ENCODE peak calls at places on chromosomes 7 and 10, in four cellular contexts. W is H1, C is GM12878, J is K562. Z is an unnamed sample.

GRCh38 chr10:95275726-95276366 is 15.0 kb downstream of the PDLIM1 start:
- DNase-seq in W (no peak), C (no peak), J (no peak), Z (no peak)

GRCh38 chr10:7738536-7739407 is 35.7 kb downstream of the ITIH2 start:
- DNase-seq in W (no peak), C (no peak), J (no peak), Z (no peak)

GRCh38 chr7:133846203-133846945 is 280.8 kb upstream of the LRGUK start:
- DNase-seq in W (no peak), C (no peak), J (no peak), Z (no peak)

GRCh38 chr10:99548041-99548530 is 15.3 kb downstream of the NKX2-3 start:
- DNase-seq in W (no peak), C (no peak), J (no peak), Z (peak; percentile 50)

GRCh38 chr10:4812952-4813351 is 13.1 kb upstream of the AKR1E2 start:
- DNase-seq in W (no peak), C (no peak), J (peak; percentile 49), Z (peak; percentile 36)

GRCh38 chr7:138125598-138126111 is 49.4 kb downstream of the AKR1D1 start:
- DNase-seq in W (no peak), C (peak; percentile 50), J (no peak), Z (no peak)

GRCh38 chr7:124996778-124997177 is 67.2 kb upstream of the POT1 start:
- DNase-seq in W (peak; percentile 9), C (no peak), J (no peak), Z (no peak)

GRCh38 chr7:84913731-84914130 is 273.1 kb downstream of the SEMA3D start:
- DNase-seq in W (no peak), C (no peak), J (no peak), Z (no peak)

GRCh38 chr10:93703066-93703465 is 674 bp upstream of the FRA10AC1 start:
- DNase-seq in W (no peak), C (no peak), J (no peak), Z (no peak)

GRCh38 chr10:10831085-10831484 is 186.6 kb upstream of the CELF2 start:
- DNase-seq in W (no peak), C (no peak), J (no peak), Z (no peak)

GRCh38 chr7:30422922-30423321 is 55.7 kb downstream of the NOD1 start:
- DNase-seq in W (no peak), C (no peak), J (no peak), Z (peak; percentile 48)

GRCh38 chr7:30470783-30471182 is 7.8 kb downstream of the NOD1 start:
- DNase-seq in W (no peak), C (no peak), J (peak; percentile 33), Z (no peak)

GRCh38 chr10:50472914-50473313 is 150.8 kb downstream of the SGMS1 start:
- DNase-seq in W (no peak), C (no peak), J (no peak), Z (no peak)

GRCh38 chr10:5927306-5927705 is 37.3 kb downstream of the FBH1 start:
- DNase-seq in W (no peak), C (no peak), J (no peak), Z (no peak)

GRCh38 chr7:512541-513311 is 6.9 kb downstream of the PDGFA start:
- DNase-seq in W (no peak), C (no peak), J (no peak), Z (no peak)

GRCh38 chr7:65444899-65445823 is 71.5 kb downstream of the ZNF92 start:
- DNase-seq in W (no peak), C (no peak), J (no peak), Z (no peak)

GRCh38 chr7:156993021-156993924 is 17.2 kb downstream of the MNX1 start:
- DNase-seq in W (no peak), C (no peak), J (no peak), Z (no peak)

GRCh38 chr7:36283711-36284130 is 105.9 kb upstream of the ANLN start:
- DNase-seq in W (no peak), C (no peak), J (peak; percentile 24), Z (no peak)

GRCh38 chr10:21172774-21173432 is 275.8 kb upstream of the NEBL start:
- DNase-seq in W (no peak), C (no peak), J (no peak), Z (no peak)

GRCh38 chr7:51732066-51732465 is 415.5 kb upstream of the COBL start:
- DNase-seq in W (no peak), C (no peak), J (no peak), Z (no peak)

GRCh38 chr10:24259365-24260125 is 50.6 kb downstream of the KIAA1217 start:
- DNase-seq in W (no peak), C (no peak), J (no peak), Z (no peak)

GRCh38 chr7:96342036-96342435 is 20.1 kb upstream of the SLC25A13 start:
- DNase-seq in W (no peak), C (no peak), J (no peak), Z (no peak)

GRCh38 chr7:2518101-2518500 is 1.5 kb upstream of the LFNG start:
- DNase-seq in W (no peak), C (no peak), J (no peak), Z (no peak)

GRCh38 chr7:1807821-1808600 is 137.9 kb downstream of the ELFN1 start:
- DNase-seq in W (no peak), C (no peak), J (no peak), Z (no peak)

GRCh38 chr7:155984028-155984607 is 171.9 kb upstream of the SHH start:
- DNase-seq in W (no peak), C (no peak), J (no peak), Z (no peak)

GRCh38 chr7:14834888-14835287 is 67.7 kb downstream of the DGKB start:
- DNase-seq in W (no peak), C (no peak), J (no peak), Z (no peak)

GRCh38 chr7:44740040-44740439 is 8.6 kb upstream of the ZMIZ2 start:
- DNase-seq in W (no peak), C (no peak), J (no peak), Z (no peak)

GRCh38 chr7:5681423-5681822 is 100.0 kb downstream of the RNF216 start:
- DNase-seq in W (no peak), C (no peak), J (no peak), Z (no peak)

GRCh38 chr7:73851410-73852338 is 9.3 kb upstream of the TMEM270 start:
- DNase-seq in W (no peak), C (peak; percentile 41), J (peak; percentile 79), Z (peak; percentile 92)

GRCh38 chr10:131651674-131652093 is 249.1 kb upstream of the PPP2R2D start:
- DNase-seq in W (no peak), C (no peak), J (no peak), Z (no peak)

GRCh38 chr7:95878677-95879076 is 106.3 kb downstream of the DYNC1I1 start:
- DNase-seq in W (no peak), C (no peak), J (no peak), Z (no peak)

GRCh38 chr7:15678646-15679045 is 7.8 kb downstream of the MEOX2 start:
- DNase-seq in W (no peak), C (no peak), J (no peak), Z (no peak)

GRCh38 chr10:113326160-113327111 is 226.4 kb upstream of the HABP2 start:
- DNase-seq in W (peak; percentile 10), C (peak; percentile 42), J (peak; percentile 63), Z (peak; percentile 88)

GRCh38 chr10:3045471-3046209 is 21.7 kb upstream of the PFKP start:
- DNase-seq in W (peak; percentile 54), C (no peak), J (peak; percentile 91), Z (no peak)

GRCh38 chr7:138478499-138478908 is 18.4 kb downstream of the TRIM24 start:
- DNase-seq in W (no peak), C (peak; percentile 40), J (no peak), Z (no peak)

GRCh38 chr7:49812534-49812933 is 39.1 kb downstream of the VWC2 start:
- DNase-seq in W (no peak), C (no peak), J (no peak), Z (no peak)

GRCh38 chr10:126564297-126564888 is 106.1 kb downstream of the C10orf90 start:
- DNase-seq in W (no peak), C (no peak), J (no peak), Z (no peak)

GRCh38 chr10:109940553-109940952 is 17.2 kb upstream of the XPNPEP1 start:
- DNase-seq in W (no peak), C (no peak), J (no peak), Z (no peak)

GRCh38 chr10:132652446-132652845 is 114.9 kb downstream of the INPP5A start:
- DNase-seq in W (no peak), C (no peak), J (no peak), Z (no peak)

GRCh38 chr10:132654708-132655661 is 117.4 kb downstream of the INPP5A start:
- DNase-seq in W (peak; percentile 39), C (no peak), J (peak; percentile 79), Z (peak; percentile 7)

GRCh38 chr10:132652936-132653590 is 115.5 kb downstream of the INPP5A start:
- DNase-seq in W (no peak), C (no peak), J (no peak), Z (no peak)

GRCh38 chr10:132654121-132654571 is 116.6 kb downstream of the INPP5A start:
- DNase-seq in W (no peak), C (no peak), J (no peak), Z (no peak)

GRCh38 chr10:132653721-132654120 is 116.1 kb downstream of the INPP5A start:
- DNase-seq in W (no peak), C (no peak), J (no peak), Z (no peak)
- TF ChIP-seq EGR1 in W (no peak), C (no peak), J (no peak), Z (no peak)

GRCh38 chr7:114214454-114214853 is 200.2 kb upstream of the FOXP2 start:
- DNase-seq in W (no peak), C (no peak), J (no peak), Z (no peak)

GRCh38 chr7:114212753-114213439 is 201.7 kb upstream of the FOXP2 start:
- DNase-seq in W (no peak), C (no peak), J (no peak), Z (no peak)

GRCh38 chr7:114218283-114218682 is 196.3 kb upstream of the FOXP2 start:
- DNase-seq in W (no peak), C (no peak), J (no peak), Z (no peak)

DNA sequence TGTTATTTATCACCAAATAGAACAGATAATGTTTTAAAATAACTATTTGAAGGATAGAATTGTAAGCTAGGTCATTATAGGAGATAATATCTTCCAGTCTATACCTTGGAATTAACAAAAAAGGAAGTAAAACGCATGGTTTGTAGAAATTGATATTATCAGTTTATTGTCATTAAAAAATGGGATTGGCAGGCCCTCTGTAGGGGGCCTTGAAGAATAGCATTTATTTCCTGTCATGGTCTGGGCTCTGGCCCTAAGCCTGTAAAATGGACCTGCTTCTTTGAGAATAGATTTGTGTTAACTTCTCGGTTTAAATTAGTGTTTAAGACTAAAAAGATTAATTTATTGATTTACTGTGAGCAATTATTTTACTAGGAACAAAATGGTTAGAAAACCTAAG is 197.6 kb upstream of the FOXP2 start:
- DNase-seq in W (no peak), C (no peak), J (no peak), Z (peak; percentile 7)
- TF ChIP-seq EGR1 in W (no peak), C (no peak), J (no peak), Z (no peak)

GRCh38 chr10:37434091-37434490 is 308.7 kb downstream of the ANKRD30A start:
- DNase-seq in W (no peak), C (no peak), J (no peak), Z (no peak)
- TF ChIP-seq EGR1 in W (no peak), C (no peak), J (no peak), Z (no peak)

DNA sequence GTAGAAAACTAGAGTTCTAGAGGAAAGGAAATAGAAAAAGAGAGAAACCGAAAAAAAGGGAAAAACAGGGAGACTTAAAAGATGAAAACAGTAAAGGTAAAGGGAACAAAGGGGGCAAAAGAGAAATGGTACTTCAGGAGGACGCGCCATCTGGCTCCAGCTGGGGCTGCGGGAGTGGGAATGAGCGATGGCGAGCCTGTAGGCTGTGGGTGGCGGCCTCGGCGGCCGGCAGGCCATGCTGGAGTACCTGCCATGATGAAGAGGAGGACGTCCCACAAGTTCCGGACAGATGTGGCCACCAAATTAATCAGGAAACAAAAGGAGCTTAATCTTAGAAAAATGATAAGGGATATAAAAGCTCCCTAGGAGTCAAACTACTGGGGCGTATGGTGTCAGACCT is 21.7 kb upstream of the PHYH start:
- DNase-seq in W (no peak), C (no peak), J (no peak), Z (no peak)
- TF ChIP-seq EGR1 in W (no peak), C (no peak), J (no peak), Z (no peak)

Z was measured in HCT116.